ENCODE peak calls at places on chromosomes 4 and X, in nine cellular contexts. E, V, T, D, I, J, N, R and M are unnamed samples.

GRCh38 chr4:156889616-156890594 is 81.7 kb downstream of the PDGFC start:
- DNase-seq in E (no peak), D (no peak), V (no peak), T (no peak), J (no peak), R (no peak), N (no peak), I (no peak), M (peak; percentile 74)

GRCh38 chrX:79366556-79366887 is 612 bp downstream of the ITM2A start:
- DNase-seq in I (no peak), V (no peak), E (no peak), N (no peak), D (no peak), T (no peak), R (no peak), J (no peak), M (no peak)

GRCh38 chrX:107747596-107748161 is 27.9 kb downstream of the TSC22D3 start:
- DNase-seq in E (no peak), R (peak; percentile 22), J (no peak), I (no peak), T (peak; percentile 51), D (no peak), N (no peak), V (no peak), M (no peak)

GRCh38 chrX:22392176-22392814 is 119.6 kb downstream of the CBLL2 start:
- DNase-seq in R (no peak), D (no peak), I (no peak), T (no peak), N (no peak), J (no peak), V (no peak), E (no peak), M (no peak)

GRCh38 chrX:142998447-142999208 is 27.1 kb upstream of the SPANXN4 start:
- DNase-seq in R (no peak), T (no peak), V (no peak), I (no peak), D (no peak), E (no peak), N (no peak), J (no peak), M (no peak)

GRCh38 chr4:68304731-68305130 is 45.2 kb downstream of the YTHDC1 start:
- DNase-seq in I (no peak), D (no peak), J (no peak), N (no peak), E (no peak), R (no peak), V (no peak), T (no peak), M (no peak)

GRCh38 chr4:1797298-1797860 is 4.3 kb downstream of the FGFR3 start:
- DNase-seq in R (no peak), E (no peak), I (no peak), D (no peak), T (no peak), J (no peak), N (no peak), V (no peak), M (no peak)

GRCh38 chr4:6179362-6179761 is 21.0 kb downstream of the JAKMIP1 start:
- DNase-seq in D (no peak), V (no peak), N (no peak), R (peak; percentile 13), J (no peak), E (no peak), T (no peak), I (no peak), M (no peak)

GRCh38 chr4:5821665-5822358 is 71.1 kb downstream of the CRMP1 start:
- DNase-seq in T (no peak), J (no peak), R (no peak), D (peak; percentile 76), N (peak; percentile 63), I (no peak), V (peak; percentile 38), E (no peak), M (no peak)

GRCh38 chr4:161448550-161449180 is 715.1 kb downstream of the FSTL5 start:
- DNase-seq in I (no peak), J (no peak), D (no peak), V (no peak), N (no peak), R (no peak), E (no peak), T (no peak), M (no peak)

GRCh38 chr4:185738038-185738552 is 73.9 kb downstream of the SORBS2 start:
- DNase-seq in N (no peak), E (no peak), D (no peak), V (no peak), I (no peak), T (no peak), J (no peak), R (no peak), M (peak; percentile 76)

GRCh38 chr4:119517361-119518229 is 111.0 kb downstream of the PDE5A start:
- DNase-seq in T (no peak), R (no peak), J (no peak), E (no peak), I (no peak), N (no peak), V (no peak), D (no peak), M (no peak)

GRCh38 chr4:141078871-141079270 is 54.4 kb downstream of the RNF150 start:
- DNase-seq in N (no peak), J (no peak), I (no peak), R (no peak), E (no peak), D (no peak), T (no peak), V (no peak), M (no peak)

GRCh38 chr4:45944000-45944399 is 179.9 kb downstream of the GABRG1 start:
- DNase-seq in T (no peak), R (no peak), V (no peak), D (peak; percentile 41), I (no peak), N (no peak), J (no peak), E (no peak), M (no peak)

GRCh38 chr4:8419222-8420041 is 21.1 kb downstream of the ACOX3 start:
- DNase-seq in D (no peak), R (no peak), T (no peak), V (no peak), E (no peak), N (no peak), I (no peak), J (no peak), M (no peak)

GRCh38 chrX:45322382-45322781 is 121.7 kb upstream of the DIPK2B start:
- DNase-seq in T (peak; percentile 41), N (no peak), D (peak; percentile 61), I (peak; percentile 56), V (peak; percentile 17), E (peak; percentile 44), R (peak; percentile 34), J (no peak), M (peak; percentile 64)

GRCh38 chrX:13520441-13520840 is 49.0 kb upstream of the EGFL6 start:
- DNase-seq in E (no peak), R (no peak), J (no peak), T (no peak), D (no peak), I (no peak), V (no peak), N (no peak), M (no peak)

GRCh38 chrX:13515181-13515930 is 54.0 kb upstream of the EGFL6 start:
- DNase-seq in T (no peak), R (no peak), J (no peak), D (no peak), V (no peak), E (no peak), I (no peak), N (no peak), M (no peak)

GRCh38 chrX:13520931-13521330 is 48.5 kb upstream of the EGFL6 start:
- DNase-seq in J (no peak), N (no peak), T (no peak), R (no peak), I (no peak), E (no peak), D (no peak), V (no peak), M (no peak)

GRCh38 chrX:13518126-13518525 is 51.3 kb upstream of the EGFL6 start:
- DNase-seq in D (no peak), E (no peak), N (no peak), R (no peak), V (no peak), T (no peak), I (no peak), J (no peak), M (no peak)
- TF ChIP-seq CTCF in D (no peak), E (no peak), N (no peak), R (no peak), V (no peak), T (no peak), I (no peak), J (no peak), M (no peak)

DNA sequence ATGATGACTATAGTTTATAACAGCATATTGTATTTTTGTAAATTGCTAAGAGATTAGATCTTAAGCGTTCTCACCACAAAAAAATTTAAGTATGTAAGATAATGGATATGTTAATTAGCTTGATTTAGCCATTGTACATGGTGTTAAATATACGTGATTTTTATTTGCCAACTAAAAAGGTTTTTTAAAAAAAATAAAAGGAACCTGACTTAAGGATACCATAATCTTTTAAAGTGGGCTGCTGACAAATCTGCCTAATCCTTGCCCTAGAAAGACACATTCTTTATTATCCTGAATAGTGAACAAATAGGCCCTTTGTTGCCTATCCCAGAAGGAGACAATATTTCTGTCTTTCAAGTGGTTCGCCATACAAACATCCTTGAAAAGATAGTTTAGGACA is 94.6 kb upstream of the FAM47C start:
- DNase-seq in J (no peak), T (no peak), N (no peak), V (no peak), R (no peak), I (no peak), D (no peak), E (no peak), M (no peak)
- TF ChIP-seq POLR2AphosphoS5 in J (no peak), T (no peak), N (no peak), V (no peak), R (no peak), I (no peak), D (no peak), E (no peak), M (no peak)

DNA sequence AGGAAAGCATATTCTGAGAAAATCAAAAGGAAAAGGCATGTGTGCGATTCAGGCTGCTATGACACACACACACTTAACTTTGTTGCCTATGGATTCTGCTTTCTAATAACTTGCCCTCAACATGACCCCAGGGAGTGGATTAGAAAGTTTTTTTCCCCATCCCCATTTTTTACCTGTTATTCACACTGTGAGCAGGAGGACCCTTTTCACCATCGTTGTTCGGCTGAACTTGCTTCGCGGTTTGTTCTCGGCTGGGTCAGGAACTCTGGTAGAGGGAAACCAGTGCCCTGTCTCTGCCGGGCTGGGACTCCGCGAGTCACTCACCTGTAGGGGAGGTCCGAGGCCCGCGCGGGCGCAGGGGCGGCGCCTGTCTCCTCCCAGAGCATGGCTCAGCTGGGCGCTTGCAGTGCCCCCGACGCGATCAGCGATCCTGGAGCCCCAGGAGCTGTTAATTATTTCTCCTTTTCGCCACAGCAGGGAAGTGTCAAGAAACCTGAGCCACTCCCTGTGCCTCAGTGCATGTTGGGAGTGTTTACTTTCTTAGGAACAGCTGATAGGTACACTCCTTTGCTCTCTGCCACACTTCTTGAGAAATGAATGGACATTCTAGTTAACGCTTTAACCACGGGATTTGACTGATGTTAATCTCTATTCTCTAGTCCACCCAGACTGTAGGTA is at the start of gene RASSF6:
- DNase-seq in R (peak; percentile 87), N (peak; percentile 81), V (peak; percentile 57), J (no peak), I (no peak), T (peak; percentile 75), D (peak; percentile 90), E (peak; percentile 89), M (no peak)
- TF ChIP-seq CTCF in R (no peak), N (no peak), V (no peak), J (no peak), I (no peak), T (peak; percentile 38), D (peak; percentile 28), E (no peak), M (no peak)

GRCh38 chrX:40140706-40141499 is 43.1 kb upstream of the BCOR start:
- DNase-seq in T (no peak), R (no peak), E (peak; percentile 71), I (no peak), N (no peak), V (no peak), J (no peak), D (peak; percentile 70), M (peak; percentile 72)
- TF ChIP-seq POLR2AphosphoS5 in T (no peak), R (no peak), E (peak; percentile 7), I (no peak), N (no peak), V (no peak), J (no peak), D (no peak), M (peak; percentile 44)